ENCODE peak calls at places on chromosomes 16 and 17, in five cellular contexts. Z, A, J, G and R are unnamed samples.

GRCh38 chr17:77280304-77280910 is 139.6 kb downstream of the SEC14L1 start:
- DNase-seq in G (peak), Z (no peak), A (no peak), J (no peak), R (no peak)

GRCh38 chr16:56038564-56039098 is 152.7 kb upstream of the GNAO1 start:
- DNase-seq in Z (no peak), A (no peak), J (no peak), G (no peak), R (no peak)

GRCh38 chr17:39393732-39394131 is 7.7 kb downstream of the FBXL20 start:
- DNase-seq in A (no peak), G (no peak), J (no peak), Z (no peak), R (no peak)

GRCh38 chr17:44097110-44097810 is 26.2 kb downstream of the HDAC5 start:
- DNase-seq in G (no peak), J (no peak), Z (no peak), A (peak), R (peak)

GRCh38 chr16:9885457-9885856 is 296.8 kb downstream of the GRIN2A start:
- DNase-seq in Z (no peak), G (no peak), A (no peak), J (no peak), R (no peak)

GRCh38 chr16:383326-384020 is 1.7 kb upstream of the PGAP6 start:
- DNase-seq in J (peak), A (no peak), G (peak), Z (no peak), R (no peak)

GRCh38 chr16:50967827-50968612 is 183.1 kb downstream of the SALL1 start:
- DNase-seq in J (no peak), G (no peak), A (no peak), Z (no peak), R (no peak)

GRCh38 chr16:47008174-47008573 is 34.7 kb upstream of the DNAJA2 start:
- DNase-seq in A (no peak), Z (no peak), J (no peak), G (no peak), R (no peak)

GRCh38 chr17:1783271-1783670 is 21.4 kb downstream of the SERPINF1 start:
- DNase-seq in Z (no peak), G (no peak), A (no peak), J (no peak), R (no peak)

GRCh38 chr17:3513305-3514035 is 37.7 kb downstream of the ASPA start:
- DNase-seq in Z (no peak), G (no peak), J (no peak), A (no peak), R (peak)

GRCh38 chr17:8072727-8073461 is 14.6 kb downstream of the ALOX12B start:
- DNase-seq in A (no peak), J (no peak), Z (no peak), G (peak), R (no peak)

GRCh38 chr17:49022391-49022941 is 25.3 kb downstream of the IGF2BP1 start:
- DNase-seq in J (no peak), A (peak), G (peak), Z (peak), R (no peak)

GRCh38 chr16:53034306-53034705 is 18.4 kb downstream of the CHD9NB start:
- DNase-seq in J (no peak), A (no peak), Z (no peak), G (no peak), R (no peak)

GRCh38 chr17:3770471-3770870 is 30.5 kb downstream of the ITGAE start:
- DNase-seq in A (no peak), G (no peak), Z (no peak), J (no peak), R (no peak)

GRCh38 chr16:72198021-72198420 is 26.1 kb upstream of the PMFBP1 start:
- DNase-seq in J (no peak), Z (no peak), G (no peak), A (no peak), R (peak)

GRCh38 chr16:22624759-22625533 is 114.3 kb downstream of the NPIPB5 start:
- DNase-seq in Z (no peak), J (no peak), G (no peak), A (no peak), R (no peak)

GRCh38 chr17:49414271-49414621 is 436 bp downstream of the PHB1 start:
- DNase-seq in A (no peak), J (no peak), Z (peak), G (no peak), R (peak)

GRCh38 chr17:71329310-71330098 is 791.3 kb upstream of the SOX9 start:
- DNase-seq in Z (no peak), A (no peak), G (no peak), J (no peak), R (no peak)

GRCh38 chr16:58094791-58095574 is 34.2 kb downstream of the CFAP20 start:
- DNase-seq in Z (no peak), J (no peak), A (no peak), G (no peak), R (peak)

GRCh38 chr16:82533161-82533560 is 93.6 kb upstream of the CDH13 start:
- DNase-seq in Z (no peak), G (no peak), J (no peak), A (peak), R (no peak)

GRCh38 chr17:34241062-34241461 is 14.0 kb upstream of the CCL2 start:
- DNase-seq in A (no peak), J (no peak), Z (no peak), G (no peak), R (no peak)

GRCh38 chr17:42288985-42289862 is 926 bp downstream of the STAT5A start:
- DNase-seq in J (no peak), G (peak), A (no peak), Z (no peak), R (peak)

GRCh38 chr17:80559688-80560290 is 15.2 kb downstream of the RPTOR start:
- DNase-seq in Z (no peak), A (no peak), J (no peak), G (no peak), R (no peak)

GRCh38 chr16:83336630-83337029 is 471.1 kb upstream of the HSBP1 start:
- DNase-seq in Z (no peak), A (no peak), J (no peak), G (no peak), R (no peak)

GRCh38 chr16:90077240-90077756 is at the start of gene PRDM7:
- DNase-seq in J (peak), A (peak), Z (peak), G (peak), R (peak)

GRCh38 chr16:81181013-81181720 is 57.3 kb upstream of the BCO1 start:
- DNase-seq in Z (peak), G (peak), A (peak), J (no peak), R (peak)

GRCh38 chr17:8455660-8456059 is 20.0 kb downstream of the NDEL1 start:
- DNase-seq in J (no peak), A (no peak), Z (no peak), G (no peak), R (no peak)

GRCh38 chr17:53655591-53655990 is 167.1 kb upstream of the KIF2B start:
- DNase-seq in J (no peak), G (no peak), Z (no peak), A (no peak), R (no peak)

GRCh38 chr16:58086381-58087208 is 42.6 kb downstream of the CFAP20 start:
- DNase-seq in G (no peak), J (no peak), A (no peak), Z (no peak), R (no peak)

GRCh38 chr17:38540514-38540913 is 65.2 kb downstream of the SRCIN1 start:
- DNase-seq in Z (no peak), A (no peak), G (no peak), J (no peak), R (no peak)

GRCh38 chr17:1873418-1873817 is 43.6 kb downstream of the RPA1 start:
- DNase-seq in G (no peak), Z (no peak), A (no peak), J (no peak), R (no peak)

DNA sequence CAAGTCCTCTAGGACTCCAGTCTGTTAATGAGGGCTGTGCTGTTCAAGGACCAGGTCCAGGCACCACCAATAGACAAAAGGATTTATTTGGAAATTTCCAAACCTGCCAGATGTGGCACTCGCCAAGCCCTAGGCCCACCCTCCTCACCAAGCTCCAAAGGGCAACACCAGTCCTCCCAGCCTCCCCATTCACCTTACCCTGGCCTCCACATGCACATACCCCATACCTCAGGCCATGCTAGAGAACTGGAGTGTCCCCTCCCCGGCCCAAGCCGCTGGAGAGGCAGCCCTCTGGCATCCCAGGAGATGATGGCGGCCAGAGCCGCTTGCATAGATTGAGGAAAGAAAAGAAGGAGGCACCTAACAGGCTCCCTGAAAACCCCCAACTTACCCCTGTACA is 4.6 kb upstream of the FTSJ3 start:
- DNase-seq in J (no peak), Z (no peak), A (no peak), G (no peak), R (no peak)
- TF ChIP-seq ESRRA in J (no peak), Z (no peak), A (no peak), G (no peak), R (no peak)

DNA sequence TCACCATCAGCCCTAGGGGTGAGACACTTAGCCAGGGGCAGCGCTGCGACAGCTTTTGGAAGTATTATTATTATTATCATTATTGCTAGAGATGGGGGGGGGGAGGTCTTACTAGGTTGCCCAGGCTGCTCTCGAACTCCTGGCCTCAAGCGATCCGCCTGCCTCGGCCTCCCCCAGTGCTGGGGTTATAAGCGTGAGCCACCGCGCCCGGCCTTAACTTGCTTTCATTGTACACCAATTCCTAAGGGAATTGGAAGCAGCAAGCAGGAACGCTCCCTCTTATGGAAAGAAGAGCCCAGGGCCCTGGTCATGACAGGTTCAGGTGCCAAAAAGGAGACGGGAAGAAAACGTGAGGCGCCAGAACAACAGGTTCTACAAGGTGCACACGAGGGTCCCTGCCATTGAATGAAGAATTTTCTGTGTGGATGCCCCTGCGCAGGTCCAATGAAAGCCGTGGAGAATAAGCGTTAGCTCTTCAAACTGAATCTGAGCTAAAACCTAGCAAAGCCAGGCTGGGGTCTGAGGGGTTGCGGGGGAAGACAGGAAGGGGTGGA is 522 bp upstream of the RPL38 start:
- DNase-seq in J (no peak), Z (no peak), A (no peak), G (no peak), R (no peak)
- TF ChIP-seq ESRRA in J (no peak), Z (no peak), A (no peak), G (no peak), R (no peak)

DNA sequence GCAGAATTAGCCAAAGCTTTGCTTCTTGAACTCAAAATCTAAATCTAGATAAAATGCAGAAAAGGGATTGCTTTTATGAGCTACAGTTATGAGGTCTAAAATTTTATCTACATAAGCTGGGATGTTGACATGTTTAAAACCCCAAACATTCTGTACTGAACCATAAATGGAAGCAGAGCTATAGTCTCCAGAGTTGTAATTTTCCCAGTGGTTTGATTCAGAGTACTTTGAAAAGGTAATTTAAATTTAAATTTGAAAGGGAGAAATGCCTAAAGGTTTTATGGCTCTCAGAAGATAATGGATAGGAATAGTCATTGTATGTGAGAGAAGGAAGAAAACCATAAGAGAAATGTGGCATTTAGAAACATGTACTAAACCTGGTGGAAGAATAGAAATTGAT is 163.2 kb downstream of the PPM1E start:
- DNase-seq in Z (no peak), G (no peak), A (no peak), J (no peak), R (no peak)
- TF ChIP-seq ESRRA in Z (no peak), G (no peak), A (no peak), J (no peak), R (no peak)

DNA sequence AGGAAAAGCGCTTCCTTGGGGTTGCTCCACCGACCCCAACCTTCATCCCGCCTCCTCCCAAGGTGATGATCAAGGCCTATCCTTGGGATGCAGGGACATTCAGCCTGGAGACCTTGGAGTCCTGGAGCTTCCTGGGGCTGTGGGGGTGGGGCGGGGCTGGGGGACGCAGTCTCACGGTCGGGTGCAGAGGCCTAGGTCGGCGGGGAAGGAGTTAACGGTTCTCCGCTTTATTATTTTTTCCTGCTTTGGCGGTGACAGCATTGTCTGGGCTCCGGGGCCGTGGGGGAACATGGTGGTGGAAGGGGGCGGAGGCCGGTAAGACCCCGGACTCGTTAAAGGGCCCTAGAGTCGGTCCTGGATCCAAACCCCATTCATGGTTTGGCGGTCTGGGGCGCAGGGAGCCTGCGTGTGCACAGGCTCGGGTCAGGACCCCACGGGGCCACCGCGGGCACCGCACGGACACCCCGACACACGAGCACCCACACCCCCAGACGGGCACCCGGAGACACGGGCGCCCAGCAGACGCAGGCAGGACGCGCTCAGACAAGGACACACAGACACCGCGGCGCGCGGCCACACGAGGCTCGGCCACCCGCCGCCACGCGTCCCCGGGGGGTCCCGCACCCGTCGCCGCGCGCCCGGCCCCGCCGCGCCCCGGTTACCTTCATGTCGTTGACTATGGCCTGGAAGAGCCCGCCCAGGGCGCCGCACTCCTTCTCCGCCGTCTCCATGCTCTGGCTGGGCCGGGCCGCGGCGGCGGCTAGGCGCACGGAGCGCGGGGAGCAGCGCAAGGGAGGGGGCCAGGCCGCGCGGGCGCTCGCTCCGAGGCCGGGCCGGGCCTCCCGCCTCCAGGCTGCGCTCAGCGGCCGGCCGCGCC is 554 bp downstream of the MTSS2 start:
- DNase-seq in G (no peak), J (no peak), A (no peak), Z (no peak), R (no peak)
- TF ChIP-seq ESRRA in G (no peak), J (no peak), A (peak), Z (no peak), R (no peak)

GRCh38 chr16:28937222-28937876 is 5.6 kb downstream of the CD19 start:
- DNase-seq in G (no peak), J (no peak), Z (no peak), A (no peak), R (no peak)
- TF ChIP-seq ESRRA in G (no peak), J (no peak), Z (no peak), A (no peak), R (no peak)

GRCh38 chr17:28744104-28744801 is 442 bp downstream of the TRAF4 start:
- DNase-seq in G (peak), A (peak), Z (peak), J (no peak), R (peak)

GRCh38 chr17:28741358-28742349 is 2.2 kb upstream of the TRAF4 start:
- DNase-seq in Z (no peak), A (no peak), G (no peak), J (no peak), R (peak)

GRCh38 chr17:28744802-28745051 is 916 bp downstream of the TRAF4 start:
- DNase-seq in J (no peak), A (no peak), Z (no peak), G (no peak), R (no peak)

GRCh38 chr17:28745052-28745776 is 1.4 kb downstream of the TRAF4 start:
- DNase-seq in Z (no peak), G (peak), J (no peak), A (peak), R (peak)

DNA sequence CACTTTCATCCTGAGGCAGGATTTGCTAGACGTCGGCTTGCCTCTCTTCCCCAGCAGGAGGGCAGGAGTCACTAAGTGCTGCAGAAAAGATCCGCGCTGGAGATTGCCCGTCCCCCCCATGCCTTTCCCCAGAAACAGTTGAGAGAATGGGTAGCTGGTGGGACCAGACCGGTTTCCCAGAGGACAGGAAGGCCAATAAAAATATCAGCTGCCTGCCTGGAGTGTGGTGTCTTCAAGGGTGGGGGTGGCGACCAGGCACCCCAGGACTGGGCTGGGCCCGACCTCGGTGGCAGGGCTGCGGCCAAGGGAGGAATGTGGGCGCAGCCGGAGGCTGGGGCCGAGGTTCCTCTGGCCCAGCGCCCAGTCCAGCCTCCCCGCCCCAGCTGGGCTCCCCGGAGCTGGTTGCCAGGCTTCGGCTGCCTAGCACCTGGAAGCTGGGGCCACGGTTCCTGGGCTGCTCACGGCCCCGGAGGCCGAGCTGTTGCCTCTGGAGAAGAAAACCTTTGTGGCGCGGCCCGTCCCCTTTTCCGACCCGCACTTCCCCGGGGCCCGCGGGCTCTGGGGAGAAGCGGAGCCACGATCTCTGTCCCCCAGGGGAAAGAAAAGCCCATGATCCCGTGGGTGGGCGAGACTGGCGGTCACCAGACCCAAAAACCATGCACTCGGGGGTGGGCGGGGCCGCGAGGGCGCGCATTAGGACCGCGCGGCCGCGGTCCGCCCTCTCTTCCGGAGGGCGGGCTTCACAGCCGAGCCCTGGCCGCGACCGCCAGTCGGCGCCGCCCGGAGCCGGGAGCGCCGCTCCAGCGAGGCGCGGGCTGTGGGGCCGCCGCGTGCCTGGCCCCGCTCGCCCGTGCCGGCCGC is at the start of gene TRAF4:
- DNase-seq in Z (peak), J (no peak), G (peak), A (peak), R (peak)
- TF ChIP-seq ESRRA in Z (peak), J (no peak), G (no peak), A (no peak), R (no peak)

GRCh38 chr17:79417589-79417988 is 193.3 kb downstream of the RBFOX3 start:
- DNase-seq in A (no peak), J (no peak), Z (no peak), G (no peak), R (no peak)
- TF ChIP-seq ESRRA in A (no peak), J (no peak), Z (no peak), G (no peak), R (no peak)

GRCh38 chr16:4414187-4414909 is 2.0 kb downstream of the CORO7 start:
- DNase-seq in G (no peak), J (peak), A (no peak), Z (no peak), R (no peak)

GRCh38 chr16:4412854-4413253 is 3.5 kb downstream of the CORO7 start:
- DNase-seq in A (no peak), J (no peak), G (no peak), Z (no peak), R (no peak)

GRCh38 chr16:4412159-4412558 is 4.2 kb downstream of the CORO7 start:
- DNase-seq in A (no peak), J (no peak), Z (no peak), G (no peak), R (no peak)

GRCh38 chr16:4416200-4417032 is at the start of gene CORO7:
- DNase-seq in Z (peak), A (peak), G (peak), J (peak), R (peak)

DNA sequence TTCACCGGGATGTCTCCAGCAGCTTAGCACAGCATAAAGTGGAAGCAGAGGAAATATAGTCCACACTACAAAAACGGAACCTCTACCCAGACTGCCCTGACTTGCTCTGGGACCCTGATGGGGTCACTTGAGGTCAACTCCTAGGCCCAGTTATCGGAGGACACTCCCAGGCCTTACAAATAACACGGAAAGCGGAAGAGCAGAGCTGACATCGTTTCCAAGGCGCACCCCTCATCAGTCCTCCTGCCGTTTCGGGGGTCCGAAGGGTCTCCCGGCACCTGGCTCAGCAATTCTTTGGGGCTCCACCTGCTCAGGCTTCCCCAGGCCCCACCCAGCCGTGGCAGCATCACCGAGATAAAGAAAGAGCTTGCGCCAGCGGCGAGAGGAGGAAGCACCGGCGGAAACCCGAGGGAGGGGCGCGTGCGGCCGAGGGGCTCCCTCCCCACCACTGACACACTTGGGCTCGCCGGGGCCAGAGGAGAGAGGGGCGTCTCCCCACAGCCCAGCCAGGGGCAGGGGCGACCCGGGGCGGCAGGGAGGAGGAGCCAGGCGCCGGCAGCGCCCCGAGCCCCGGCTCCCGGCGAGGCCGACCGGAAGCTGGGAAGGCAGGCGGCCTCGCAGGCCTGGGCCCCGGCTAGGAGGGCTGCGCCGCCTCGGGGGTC is 727 bp downstream of the CORO7 start:
- DNase-seq in A (peak), G (peak), J (no peak), Z (peak), R (peak)
- TF ChIP-seq ESRRA in A (no peak), G (no peak), J (no peak), Z (no peak), R (peak)